ENCODE peak calls at places on chromosomes 5 and 9, in six cellular contexts. R, Y, W, H, E and G are unnamed samples.

GRCh38 chr5:159916841-159917761 is 819 bp downstream of the ADRA1B start:
- DNase-seq in R (no peak), Y (no peak), W (no peak), H (no peak), E (no peak), G (no peak)

GRCh38 chr5:67214713-67215591 is 18.4 kb upstream of the CD180 start:
- DNase-seq in R (no peak), Y (no peak), W (no peak), H (no peak), E (no peak), G (no peak)

GRCh38 chr9:96532173-96532572 is 82.2 kb downstream of the HABP4 start:
- DNase-seq in R (no peak), Y (no peak), W (no peak), H (no peak), E (no peak), G (no peak)

GRCh38 chr5:155434681-155435080 is 421.1 kb downstream of the KIF4B start:
- DNase-seq in R (no peak), Y (no peak), W (no peak), H (no peak), E (no peak), G (no peak)

GRCh38 chr9:88567870-88568269 is 32.9 kb downstream of the NXNL2 start:
- DNase-seq in R (no peak), Y (no peak), W (no peak), H (no peak), E (no peak), G (no peak)

GRCh38 chr5:1842026-1842819 is 40.5 kb downstream of the IRX4 start:
- DNase-seq in R (no peak), Y (no peak), W (no peak), H (no peak), E (no peak), G (no peak)

GRCh38 chr5:98060148-98060547 is 713.3 kb upstream of the RGMB start:
- DNase-seq in R (no peak), Y (no peak), W (no peak), H (no peak), E (no peak), G (no peak)

GRCh38 chr9:78543353-78543752 is 246.4 kb downstream of the PSAT1 start:
- DNase-seq in R (no peak), Y (no peak), W (no peak), H (no peak), E (no peak), G (no peak)

GRCh38 chr5:68714810-68715209 is 379.0 kb upstream of the SLC30A5 start:
- DNase-seq in R (no peak), Y (no peak), W (no peak), H (no peak), E (no peak), G (no peak)

GRCh38 chr5:128253224-128253623 is 169.7 kb downstream of the SLC12A2 start:
- DNase-seq in R (no peak), Y (no peak), W (no peak), H (no peak), E (no peak), G (no peak)

GRCh38 chr5:107809201-107810034 is 138.7 kb upstream of the EFNA5 start:
- DNase-seq in R (no peak), Y (peak), W (no peak), H (no peak), E (no peak), G (peak)

GRCh38 chr5:158135682-158136176 is 276.8 kb upstream of the CLINT1 start:
- DNase-seq in R (no peak), Y (no peak), W (peak), H (no peak), E (no peak), G (no peak)

GRCh38 chr9:91245432-91246313 is 116.0 kb downstream of the AUH start:
- DNase-seq in R (peak), Y (peak), W (peak), H (no peak), E (no peak), G (peak)